ENCODE peak calls at places on chromosomes 12 and 14, in nine cellular contexts. One of them, this sample, is unnamed.

GRCh38 chr12:131735863-131736806 is 25.2 kb downstream of the SFSWAP start:
- DNase-seq in type B pancreatic cell: no peak
- DNase-seq in AG04450: no peak
- DNase-seq in heart left ventricle: no peak
- DNase-seq in psoas muscle: no peak
- DNase-seq in glutamatergic neuron: no peak
- DNase-seq in tibial nerve: no peak
- DNase-seq in fibroblast of pulmonary artery: no peak
- DNase-seq in bronchial epithelial cell: no peak
- DNase-seq in this sample: no peak

GRCh38 chr14:101109981-101110728 is 206.6 kb upstream of the RTL1 start:
- DNase-seq in type B pancreatic cell: peak
- DNase-seq in AG04450: no peak
- DNase-seq in heart left ventricle: peak
- DNase-seq in psoas muscle: peak
- DNase-seq in glutamatergic neuron: no peak
- DNase-seq in tibial nerve: no peak
- DNase-seq in fibroblast of pulmonary artery: no peak
- DNase-seq in bronchial epithelial cell: no peak
- DNase-seq in this sample: no peak

GRCh38 chr12:1834186-1834925 is 14.0 kb downstream of the LRTM2 start:
- DNase-seq in type B pancreatic cell: no peak
- DNase-seq in AG04450: no peak
- DNase-seq in heart left ventricle: peak
- DNase-seq in psoas muscle: no peak
- DNase-seq in glutamatergic neuron: no peak
- DNase-seq in tibial nerve: no peak
- DNase-seq in fibroblast of pulmonary artery: no peak
- DNase-seq in bronchial epithelial cell: no peak
- DNase-seq in this sample: no peak

GRCh38 chr14:68282479-68283377 is 463.1 kb downstream of the RAD51B start:
- DNase-seq in type B pancreatic cell: no peak
- DNase-seq in AG04450: no peak
- DNase-seq in heart left ventricle: no peak
- DNase-seq in psoas muscle: no peak
- DNase-seq in glutamatergic neuron: no peak
- DNase-seq in tibial nerve: no peak
- DNase-seq in fibroblast of pulmonary artery: no peak
- DNase-seq in bronchial epithelial cell: no peak
- DNase-seq in this sample: peak

GRCh38 chr12:10395390-10395998 is 5.7 kb upstream of the KLRK1 start:
- DNase-seq in type B pancreatic cell: no peak
- DNase-seq in AG04450: peak
- DNase-seq in heart left ventricle: no peak
- DNase-seq in psoas muscle: peak
- DNase-seq in glutamatergic neuron: no peak
- DNase-seq in tibial nerve: peak
- DNase-seq in fibroblast of pulmonary artery: peak
- DNase-seq in bronchial epithelial cell: peak
- DNase-seq in this sample: peak

GRCh38 chr14:100677925-100678765 is 48.5 kb upstream of the DLK1 start:
- DNase-seq in type B pancreatic cell: no peak
- DNase-seq in AG04450: peak
- DNase-seq in heart left ventricle: peak
- DNase-seq in psoas muscle: peak
- DNase-seq in glutamatergic neuron: no peak
- DNase-seq in tibial nerve: peak
- DNase-seq in fibroblast of pulmonary artery: peak
- DNase-seq in bronchial epithelial cell: no peak
- DNase-seq in this sample: no peak

GRCh38 chr12:2273751-2274150 is 221.0 kb downstream of the CACNA1C start:
- DNase-seq in type B pancreatic cell: no peak
- DNase-seq in AG04450: no peak
- DNase-seq in heart left ventricle: no peak
- DNase-seq in psoas muscle: no peak
- DNase-seq in glutamatergic neuron: no peak
- DNase-seq in tibial nerve: no peak
- DNase-seq in fibroblast of pulmonary artery: no peak
- DNase-seq in bronchial epithelial cell: no peak
- DNase-seq in this sample: no peak

GRCh38 chr14:49134940-49135339 is 451.2 kb downstream of the RPS29 start:
- DNase-seq in type B pancreatic cell: no peak
- DNase-seq in AG04450: no peak
- DNase-seq in heart left ventricle: no peak
- DNase-seq in psoas muscle: no peak
- DNase-seq in glutamatergic neuron: no peak
- DNase-seq in tibial nerve: no peak
- DNase-seq in fibroblast of pulmonary artery: no peak
- DNase-seq in bronchial epithelial cell: no peak
- DNase-seq in this sample: no peak

GRCh38 chr14:58299665-58300202 is 1.4 kb downstream of the ARID4A start:
- DNase-seq in type B pancreatic cell: no peak
- DNase-seq in AG04450: no peak
- DNase-seq in heart left ventricle: no peak
- DNase-seq in psoas muscle: no peak
- DNase-seq in glutamatergic neuron: no peak
- DNase-seq in tibial nerve: peak
- DNase-seq in fibroblast of pulmonary artery: no peak
- DNase-seq in bronchial epithelial cell: no peak
- DNase-seq in this sample: peak

GRCh38 chr14:48937796-48938195 is 648.4 kb downstream of the RPS29 start:
- DNase-seq in type B pancreatic cell: no peak
- DNase-seq in AG04450: no peak
- DNase-seq in heart left ventricle: no peak
- DNase-seq in psoas muscle: no peak
- DNase-seq in glutamatergic neuron: peak
- DNase-seq in tibial nerve: no peak
- DNase-seq in fibroblast of pulmonary artery: peak
- DNase-seq in bronchial epithelial cell: no peak
- DNase-seq in this sample: no peak

GRCh38 chr12:53077030-53077429 is 2.2 kb downstream of the SPRYD3 start:
- DNase-seq in type B pancreatic cell: no peak
- DNase-seq in AG04450: no peak
- DNase-seq in heart left ventricle: no peak
- DNase-seq in psoas muscle: no peak
- DNase-seq in glutamatergic neuron: no peak
- DNase-seq in tibial nerve: no peak
- DNase-seq in fibroblast of pulmonary artery: no peak
- DNase-seq in bronchial epithelial cell: no peak
- DNase-seq in this sample: no peak

GRCh38 chr14:61168126-61168525 is 113.0 kb downstream of the TMEM30B start:
- DNase-seq in type B pancreatic cell: no peak
- DNase-seq in AG04450: no peak
- DNase-seq in heart left ventricle: no peak
- DNase-seq in psoas muscle: no peak
- DNase-seq in glutamatergic neuron: no peak
- DNase-seq in tibial nerve: no peak
- DNase-seq in fibroblast of pulmonary artery: no peak
- DNase-seq in bronchial epithelial cell: no peak
- DNase-seq in this sample: no peak

GRCh38 chr12:46383654-46384450 is 11.3 kb upstream of the SLC38A2 start:
- DNase-seq in type B pancreatic cell: peak
- DNase-seq in AG04450: peak
- DNase-seq in heart left ventricle: peak
- DNase-seq in psoas muscle: peak
- DNase-seq in glutamatergic neuron: peak
- DNase-seq in tibial nerve: peak
- DNase-seq in fibroblast of pulmonary artery: peak
- DNase-seq in bronchial epithelial cell: peak
- DNase-seq in this sample: peak

GRCh38 chr12:109580684-109581333 is 7.2 kb downstream of the MVK start:
- DNase-seq in type B pancreatic cell: no peak
- DNase-seq in AG04450: no peak
- DNase-seq in heart left ventricle: peak
- DNase-seq in psoas muscle: no peak
- DNase-seq in glutamatergic neuron: no peak
- DNase-seq in tibial nerve: no peak
- DNase-seq in fibroblast of pulmonary artery: no peak
- DNase-seq in bronchial epithelial cell: peak
- DNase-seq in this sample: no peak

GRCh38 chr12:109581856-109582255 is 8.3 kb downstream of the MVK start:
- DNase-seq in type B pancreatic cell: no peak
- DNase-seq in AG04450: no peak
- DNase-seq in heart left ventricle: peak
- DNase-seq in psoas muscle: no peak
- DNase-seq in glutamatergic neuron: no peak
- DNase-seq in tibial nerve: no peak
- DNase-seq in fibroblast of pulmonary artery: peak
- DNase-seq in bronchial epithelial cell: peak
- DNase-seq in this sample: no peak

GRCh38 chr12:109583733-109584132 is 10.1 kb downstream of the MVK start:
- DNase-seq in type B pancreatic cell: no peak
- DNase-seq in AG04450: no peak
- DNase-seq in heart left ventricle: no peak
- DNase-seq in psoas muscle: no peak
- DNase-seq in glutamatergic neuron: no peak
- DNase-seq in tibial nerve: no peak
- DNase-seq in fibroblast of pulmonary artery: no peak
- DNase-seq in bronchial epithelial cell: no peak
- DNase-seq in this sample: no peak

GRCh38 chr12:109581334-109581691 is 7.7 kb downstream of the MVK start:
- DNase-seq in type B pancreatic cell: no peak
- DNase-seq in AG04450: no peak
- DNase-seq in heart left ventricle: peak
- DNase-seq in psoas muscle: no peak
- DNase-seq in glutamatergic neuron: no peak
- DNase-seq in tibial nerve: no peak
- DNase-seq in fibroblast of pulmonary artery: no peak
- DNase-seq in bronchial epithelial cell: no peak
- DNase-seq in this sample: no peak

GRCh38 chr12:109582636-109583035 is 9.0 kb downstream of the MVK start:
- DNase-seq in type B pancreatic cell: no peak
- DNase-seq in AG04450: no peak
- DNase-seq in heart left ventricle: peak
- DNase-seq in psoas muscle: no peak
- DNase-seq in glutamatergic neuron: no peak
- DNase-seq in tibial nerve: no peak
- DNase-seq in fibroblast of pulmonary artery: no peak
- DNase-seq in bronchial epithelial cell: peak
- DNase-seq in this sample: no peak
- TF ChIP-seq CTCF in type B pancreatic cell: no peak
- TF ChIP-seq CTCF in AG04450: no peak
- TF ChIP-seq CTCF in heart left ventricle: no peak
- TF ChIP-seq CTCF in psoas muscle: no peak
- TF ChIP-seq CTCF in glutamatergic neuron: no peak
- TF ChIP-seq CTCF in tibial nerve: no peak
- TF ChIP-seq CTCF in fibroblast of pulmonary artery: no peak
- TF ChIP-seq CTCF in bronchial epithelial cell: peak
- TF ChIP-seq CTCF in this sample: no peak

DNA sequence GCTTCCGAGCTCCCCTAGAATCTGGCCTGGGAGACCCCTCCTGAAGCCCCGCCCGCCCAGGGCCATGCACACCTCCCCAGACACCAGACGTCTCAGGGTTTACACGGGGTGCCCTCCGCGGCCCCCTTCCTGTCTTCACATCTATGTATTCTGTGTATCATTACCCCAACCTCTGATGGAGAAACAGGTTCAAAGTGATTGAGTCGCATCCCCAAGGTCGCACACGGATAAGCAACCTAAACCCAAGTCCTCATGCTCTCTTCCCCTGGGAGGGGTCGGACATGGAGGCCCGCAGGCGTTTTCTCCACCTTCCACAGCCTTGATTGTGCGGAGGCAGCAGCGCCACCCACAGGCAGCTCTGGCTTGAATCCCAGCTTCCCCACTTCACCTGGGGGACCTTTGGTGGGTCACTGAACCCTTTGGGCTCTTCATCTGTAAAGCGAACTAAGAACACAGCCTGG is 237.3 kb downstream of the BCL11B start:
- DNase-seq in type B pancreatic cell: peak
- DNase-seq in AG04450: no peak
- DNase-seq in heart left ventricle: no peak
- DNase-seq in psoas muscle: no peak
- DNase-seq in glutamatergic neuron: no peak
- DNase-seq in tibial nerve: no peak
- DNase-seq in fibroblast of pulmonary artery: no peak
- DNase-seq in bronchial epithelial cell: no peak
- DNase-seq in this sample: no peak
- TF ChIP-seq CTCF in type B pancreatic cell: no peak
- TF ChIP-seq CTCF in AG04450: no peak
- TF ChIP-seq CTCF in heart left ventricle: no peak
- TF ChIP-seq CTCF in psoas muscle: no peak
- TF ChIP-seq CTCF in glutamatergic neuron: no peak
- TF ChIP-seq CTCF in tibial nerve: no peak
- TF ChIP-seq CTCF in fibroblast of pulmonary artery: no peak
- TF ChIP-seq CTCF in bronchial epithelial cell: no peak
- TF ChIP-seq CTCF in this sample: no peak

DNA sequence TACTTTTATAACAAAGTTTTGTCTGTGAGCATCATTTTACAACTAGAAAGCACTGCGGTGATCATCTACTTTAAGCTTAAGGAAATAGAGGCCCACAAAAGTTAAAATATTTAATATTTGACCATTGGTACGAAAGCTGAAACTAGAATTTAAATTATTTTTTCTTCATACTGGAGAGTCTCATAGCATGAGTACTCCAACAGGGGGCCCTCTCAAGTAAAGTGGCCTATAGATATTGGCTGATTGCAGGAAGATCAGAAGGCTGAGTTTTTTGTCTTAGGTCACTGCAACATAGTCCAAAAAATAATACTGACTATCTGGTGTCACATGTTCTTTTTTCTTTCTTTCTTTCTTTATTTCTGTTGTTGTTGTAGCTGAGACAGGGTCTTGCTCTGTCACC is 75.3 kb upstream of the ZDHHC17 start:
- DNase-seq in type B pancreatic cell: no peak
- DNase-seq in AG04450: no peak
- DNase-seq in heart left ventricle: no peak
- DNase-seq in psoas muscle: no peak
- DNase-seq in glutamatergic neuron: no peak
- DNase-seq in tibial nerve: no peak
- DNase-seq in fibroblast of pulmonary artery: no peak
- DNase-seq in bronchial epithelial cell: no peak
- DNase-seq in this sample: peak
- TF ChIP-seq CTCF in type B pancreatic cell: peak
- TF ChIP-seq CTCF in AG04450: peak
- TF ChIP-seq CTCF in heart left ventricle: peak
- TF ChIP-seq CTCF in psoas muscle: no peak
- TF ChIP-seq CTCF in glutamatergic neuron: peak
- TF ChIP-seq CTCF in tibial nerve: no peak
- TF ChIP-seq CTCF in fibroblast of pulmonary artery: peak
- TF ChIP-seq CTCF in bronchial epithelial cell: no peak
- TF ChIP-seq CTCF in this sample: no peak

GRCh38 chr14:77212933-77213656 is 31.5 kb downstream of the TMEM63C start:
- DNase-seq in type B pancreatic cell: no peak
- DNase-seq in AG04450: no peak
- DNase-seq in heart left ventricle: no peak
- DNase-seq in psoas muscle: no peak
- DNase-seq in glutamatergic neuron: peak
- DNase-seq in tibial nerve: no peak
- DNase-seq in fibroblast of pulmonary artery: peak
- DNase-seq in bronchial epithelial cell: peak
- DNase-seq in this sample: peak
- TF ChIP-seq CTCF in type B pancreatic cell: peak
- TF ChIP-seq CTCF in AG04450: peak
- TF ChIP-seq CTCF in heart left ventricle: peak
- TF ChIP-seq CTCF in psoas muscle: peak
- TF ChIP-seq CTCF in glutamatergic neuron: peak
- TF ChIP-seq CTCF in tibial nerve: peak
- TF ChIP-seq CTCF in fibroblast of pulmonary artery: peak
- TF ChIP-seq CTCF in bronchial epithelial cell: peak
- TF ChIP-seq CTCF in this sample: peak